ENCODE peak calls at places on chromosomes 6 and 20, in five cellular contexts. P is GM10248; H is GM20000; E is WTC11; O is CD4-positive, alpha-beta T cell. V is an unnamed sample.

GRCh38 chr20:9989066-9989724 is 45.6 kb upstream of the ANKEF1 start:
- DNase-seq in P (no peak), H (no peak), O (no peak), E (no peak), V (no peak)

GRCh38 chr6:80504882-80505281 is 398.4 kb downstream of the BCKDHB start:
- DNase-seq in E (no peak), P (no peak), H (no peak), O (no peak), V (no peak)

GRCh38 chr6:24052632-24053031 is 73.4 kb upstream of the NRSN1 start:
- DNase-seq in P (no peak), H (no peak), O (no peak), E (no peak), V (no peak)

GRCh38 chr6:49606696-49607390 is 29.8 kb downstream of the RHAG start:
- DNase-seq in O (no peak), H (peak; percentile 64), P (peak; percentile 60), E (no peak), V (no peak)

GRCh38 chr6:23180504-23181293 is 611.3 kb downstream of the HDGFL1 start:
- DNase-seq in E (no peak), O (no peak), P (no peak), H (no peak), V (peak; percentile 37)

GRCh38 chr6:44050872-44051421 is 76.3 kb downstream of the MRPL14 start:
- DNase-seq in O (no peak), E (no peak), H (no peak), P (no peak), V (no peak)

GRCh38 chr6:142695016-142695415 is 250.0 kb downstream of the HIVEP2 start:
- DNase-seq in O (no peak), H (no peak), P (no peak), E (no peak), V (no peak)

GRCh38 chr6:108526739-108527174 is 34.0 kb upstream of the FOXO3 start:
- DNase-seq in O (no peak), H (peak; percentile 39), E (no peak), P (peak; percentile 44), V (no peak)

GRCh38 chr6:32120573-32121059 is 7.4 kb downstream of the ATF6B start:
- DNase-seq in P (no peak), O (no peak), E (no peak), H (no peak), V (no peak)

GRCh38 chr6:149484733-149485700 is at the start of gene ZC3H12D:
- DNase-seq in E (no peak), H (peak; percentile 54), O (peak; percentile 77), P (no peak), V (no peak)

GRCh38 chr6:98695076-98695816 is 139.1 kb upstream of the POU3F2 start:
- DNase-seq in O (no peak), E (no peak), P (no peak), H (no peak), V (no peak)

GRCh38 chr20:53869466-53870258 is 200.7 kb downstream of the BCAS1 start:
- DNase-seq in E (peak; percentile 68), H (peak; percentile 57), P (peak; percentile 52), O (peak; percentile 60), V (no peak)

GRCh38 chr6:54525731-54526130 is 217.5 kb downstream of the TINAG start:
- DNase-seq in H (no peak), E (no peak), P (no peak), O (no peak), V (no peak)

GRCh38 chr20:32858189-32858588 is 534 bp upstream of the EFCAB8 start:
- DNase-seq in H (no peak), E (no peak), O (no peak), P (no peak), V (no peak)

GRCh38 chr20:16819483-16819882 is 71.3 kb downstream of the OTOR start:
- DNase-seq in E (no peak), H (no peak), O (no peak), P (no peak), V (no peak)

GRCh38 chr20:16821211-16822089 is 73.3 kb downstream of the OTOR start:
- DNase-seq in P (peak; percentile 38), H (peak; percentile 38), O (no peak), E (peak; percentile 32), V (no peak)

GRCh38 chr20:16810216-16810615 is 62.1 kb downstream of the OTOR start:
- DNase-seq in H (no peak), P (no peak), E (no peak), O (no peak), V (no peak)

GRCh38 chr20:16816192-16816591 is 68.0 kb downstream of the OTOR start:
- DNase-seq in P (no peak), H (no peak), E (peak; percentile 47), O (no peak), V (no peak)
- TF ChIP-seq CTCF in P (no peak), H (no peak), E (no peak), O (no peak), V (no peak)

DNA sequence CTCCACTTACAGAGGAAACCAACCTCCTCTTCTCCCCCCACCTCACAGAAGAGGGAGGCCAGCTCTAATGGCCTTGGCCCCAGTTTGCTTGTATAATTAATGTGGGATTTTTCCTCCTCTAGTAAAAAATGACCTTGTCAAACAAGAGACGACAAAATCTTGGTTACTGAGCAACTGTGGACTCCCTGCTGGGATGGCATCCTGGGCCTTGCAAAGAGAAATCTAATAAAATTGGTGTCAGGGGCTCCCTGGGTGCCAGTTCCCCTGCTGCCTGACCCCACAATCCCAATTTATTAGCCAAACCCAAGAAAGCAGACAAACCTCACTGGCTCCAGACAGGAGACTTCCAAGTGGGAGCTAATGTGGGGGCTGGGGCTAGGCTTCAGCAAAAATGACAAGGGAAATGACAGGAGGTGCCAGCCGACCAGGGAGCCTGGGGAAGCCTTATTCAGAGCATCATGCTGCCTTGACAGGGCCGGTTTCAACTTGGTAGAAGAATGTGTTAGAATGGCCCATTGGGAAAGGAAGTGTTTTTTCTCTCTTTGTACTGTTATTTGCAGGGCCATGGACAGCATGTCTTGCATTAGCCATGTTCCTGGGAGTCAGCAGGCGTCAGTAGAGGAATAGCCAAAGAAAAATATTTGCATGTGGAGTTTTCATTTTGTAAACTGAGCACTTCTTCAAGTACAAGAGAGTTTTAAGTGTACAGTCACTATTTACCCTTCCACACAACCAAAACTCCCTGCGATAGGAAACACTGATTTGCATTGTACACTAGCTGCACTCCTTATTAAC is 816.9 kb downstream of the DHX35 start:
- DNase-seq in O (no peak), H (no peak), P (no peak), E (no peak), V (no peak)
- TF ChIP-seq CTCF in O (no peak), H (no peak), P (no peak), E (no peak), V (no peak)

DNA sequence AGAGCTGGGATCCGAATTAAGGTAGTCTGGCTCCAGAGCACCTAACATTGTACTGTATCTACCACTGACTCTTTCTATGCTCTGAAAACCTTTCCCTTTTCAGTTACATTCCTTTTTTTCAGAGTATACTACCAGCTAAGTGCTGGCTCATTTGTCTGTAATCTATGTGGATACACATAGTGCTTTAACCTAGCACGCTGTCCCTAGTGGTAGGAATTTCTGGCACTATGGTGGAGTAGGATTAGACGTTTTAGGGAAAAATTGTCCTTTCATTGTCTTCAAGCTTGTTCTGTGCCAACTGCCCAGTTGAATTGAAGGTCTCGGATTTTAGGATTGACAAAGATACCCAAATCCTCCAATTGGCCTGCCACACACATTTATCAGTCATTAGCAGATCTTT is 259.1 kb upstream of the FERMT1 start:
- DNase-seq in E (no peak), P (no peak), O (no peak), H (no peak), V (no peak)
- TF ChIP-seq CTCF in E (peak; percentile 48), P (no peak), O (no peak), H (no peak), V (no peak)

DNA sequence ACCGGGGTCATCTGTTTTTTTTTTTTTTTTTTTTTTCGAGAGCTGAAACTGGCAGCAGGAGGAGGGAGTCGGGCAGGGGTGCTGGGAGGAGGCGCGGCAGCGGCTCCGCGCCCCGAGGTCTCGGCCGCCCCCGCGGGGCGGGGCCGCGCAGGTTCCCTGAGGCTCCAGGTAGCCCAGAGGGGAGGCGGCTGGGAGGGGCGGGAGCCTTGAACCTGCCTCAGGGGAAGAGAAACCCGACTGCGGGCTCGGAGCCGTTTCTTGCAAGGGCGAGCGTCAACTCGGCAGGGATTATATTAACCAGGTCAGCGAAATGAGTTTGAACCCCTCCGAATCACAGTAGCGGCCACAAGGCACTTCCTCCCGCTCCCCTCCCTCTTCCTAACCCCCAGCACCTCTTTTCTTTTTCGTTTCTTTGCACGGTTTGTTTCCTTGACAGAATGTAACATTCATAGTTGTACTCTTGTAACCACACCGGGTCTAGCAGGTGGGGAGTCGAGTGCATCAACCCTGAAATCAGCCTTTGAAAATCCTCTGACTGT is 2.0 kb downstream of the MYB start:
- DNase-seq in E (peak; percentile 68), O (peak; percentile 36), P (peak; percentile 83), H (peak; percentile 87), V (no peak)
- TF ChIP-seq CTCF in E (no peak), O (no peak), P (no peak), H (no peak), V (no peak)

DNA sequence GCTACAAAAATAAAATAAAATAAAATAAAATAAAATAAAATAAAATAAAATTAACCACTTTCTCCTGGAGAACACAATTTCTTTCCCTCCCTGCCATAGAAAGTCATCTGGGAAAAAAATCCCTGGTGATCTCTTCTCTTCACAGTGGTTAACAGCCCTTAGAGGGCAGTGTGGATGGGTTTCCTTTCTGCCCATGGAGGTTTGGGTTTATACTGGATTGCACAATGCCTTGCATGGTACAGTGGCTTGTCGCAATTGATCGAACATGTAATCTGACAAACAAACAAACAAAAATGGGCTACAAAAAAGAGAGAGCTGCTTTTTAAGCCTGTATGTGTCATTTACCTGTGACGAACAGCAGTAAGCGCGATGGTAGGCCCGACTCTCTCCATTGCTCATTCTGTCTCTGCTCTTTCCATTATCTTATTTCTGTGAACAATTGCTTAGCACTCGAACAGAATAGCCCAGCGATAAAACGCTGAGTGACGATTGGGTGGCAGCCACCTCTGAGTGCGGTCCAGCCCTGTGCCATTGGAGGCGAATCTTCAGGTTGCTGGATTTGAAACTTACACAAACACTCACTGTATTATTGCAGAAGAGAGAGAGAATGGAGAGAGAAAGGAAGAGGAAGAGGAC is 166.1 kb downstream of the CD83 start:
- DNase-seq in H (no peak), O (no peak), E (no peak), P (no peak), V (no peak)
- TF ChIP-seq CTCF in H (no peak), O (no peak), E (no peak), P (no peak), V (no peak)

DNA sequence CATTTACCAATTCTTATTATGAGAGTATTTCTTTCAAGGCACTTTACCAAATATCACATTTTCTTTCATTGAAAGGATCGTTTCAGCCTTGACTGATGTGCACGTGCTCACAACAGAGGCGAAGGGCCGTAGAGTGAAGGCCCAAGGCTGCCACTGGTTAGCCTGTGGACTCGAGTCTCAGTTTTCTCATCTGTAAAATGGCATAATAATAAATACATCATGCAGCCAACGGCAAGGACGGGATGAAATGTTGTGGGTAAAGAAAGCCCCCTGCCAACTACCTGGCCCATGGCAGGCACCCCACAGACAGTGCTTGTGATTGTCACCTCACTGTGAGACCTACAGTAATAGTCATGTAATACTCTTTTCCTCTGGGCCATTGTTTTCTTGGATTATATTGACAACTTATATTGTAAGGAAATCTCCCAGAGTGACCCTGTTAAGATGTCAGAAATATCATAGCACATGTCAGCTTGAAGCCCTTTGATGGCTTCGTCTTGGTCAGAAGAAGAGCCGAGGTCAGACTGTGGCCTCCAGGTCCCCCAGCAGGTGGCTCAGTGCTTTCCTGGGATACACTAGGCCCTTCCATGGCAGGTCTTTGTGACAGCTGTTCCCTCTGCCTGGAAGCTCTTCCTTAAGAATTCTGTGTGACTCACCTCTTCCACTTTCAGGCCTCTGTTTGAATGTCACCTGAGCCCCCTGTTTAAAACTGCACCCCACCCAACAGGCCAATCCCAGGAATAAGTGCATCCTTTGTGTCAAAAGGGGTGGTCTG is 36.3 kb downstream of the FAM50B start:
- DNase-seq in H (no peak), E (no peak), O (no peak), P (no peak), V (no peak)
- TF ChIP-seq CTCF in H (no peak), E (no peak), O (no peak), P (no peak), V (no peak)

GRCh38 chr20:35523298-35523888 is 6.1 kb downstream of the C20orf173 start:
- DNase-seq in E (peak; percentile 69), O (no peak), P (peak; percentile 57), H (peak; percentile 41), V (no peak)
- TF ChIP-seq CTCF in E (peak; percentile 40), O (peak; percentile 35), P (peak; percentile 55), H (peak; percentile 40), V (peak; percentile 22)